ENCODE peak calls at places on chromosomes 12 and 14, in seven cellular contexts. W is epithelial cell of proximal tubule; H is progenitor cell of endocrine pancreas; P is activated naive CD4-positive, alpha-beta T cell treated with Interleukin-2 at 50 U/mL for 16 hours; A is naive thymus-derived CD8-positive, alpha-beta T cell; F is GM12864; N is GM18507. B is an unnamed sample.

GRCh38 chr12:102896067-102896466 is 21.0 kb downstream of the PAH start:
- DNase-seq in W (no peak), H (no peak), P (no peak), A (no peak), F (no peak), N (no peak), B (no peak)

GRCh38 chr14:68476212-68476964 is 316.5 kb downstream of the ZFP36L1 start:
- DNase-seq in W (peak), H (no peak), P (no peak), A (no peak), F (peak), N (no peak), B (peak)

GRCh38 chr12:52964556-52965336 is 15.8 kb downstream of the KRT18 start:
- DNase-seq in W (no peak), H (no peak), P (no peak), A (no peak), F (no peak), N (no peak), B (no peak)

GRCh38 chr12:75727577-75727976 is 216.2 kb upstream of the KRR1 start:
- DNase-seq in W (no peak), H (no peak), P (no peak), A (no peak), F (no peak), N (no peak), B (no peak)

GRCh38 chr12:74317078-74317581 is 220.5 kb upstream of the ATXN7L3B start:
- DNase-seq in W (no peak), H (no peak), P (no peak), A (no peak), F (no peak), N (no peak), B (peak)

GRCh38 chr12:124496584-124496983 is 70.8 kb downstream of the NCOR2 start:
- DNase-seq in W (no peak), H (no peak), P (peak), A (no peak), F (no peak), N (no peak), B (no peak)

GRCh38 chr12:2101359-2101758 is 48.6 kb downstream of the CACNA1C start:
- DNase-seq in W (no peak), H (no peak), P (no peak), A (no peak), F (no peak), N (no peak), B (no peak)

GRCh38 chr14:102591372-102591943 is 991 bp upstream of the RCOR1 start:
- DNase-seq in W (no peak), H (peak), P (peak), A (no peak), F (no peak), N (no peak), B (no peak)

GRCh38 chr14:87628129-87628528 is 364.9 kb downstream of the GALC start:
- DNase-seq in W (peak), H (no peak), P (no peak), A (no peak), F (no peak), N (no peak), B (peak)

GRCh38 chr12:116303929-116304328 is 26.4 kb upstream of the MED13L start:
- DNase-seq in W (no peak), H (no peak), P (no peak), A (no peak), F (no peak), N (no peak), B (no peak)

GRCh38 chr14:70149766-70150165 is 39.0 kb downstream of the SLC8A3 start:
- DNase-seq in W (no peak), H (no peak), P (no peak), A (no peak), F (no peak), N (no peak), B (no peak)

GRCh38 chr14:103085106-103086091 is 1.4 kb downstream of the LBHD2 start:
- DNase-seq in W (no peak), H (no peak), P (no peak), A (no peak), F (no peak), N (no peak), B (no peak)

GRCh38 chr14:56902413-56902812 is 92.1 kb upstream of the OTX2 start:
- DNase-seq in W (no peak), H (no peak), P (no peak), A (no peak), F (no peak), N (no peak), B (no peak)

B was measured in kidney epithelial cell.